ENCODE peak calls at places on chromosomes 11 and 22, in four cellular contexts. One of them, this sample, is unnamed.

GRCh38 chr22:45318558-45319318 is 9.0 kb downstream of the FAM118A start:
- DNase-seq in KG1: no peak
- DNase-seq in naive thymus-derived CD8-positive, alpha-beta T cell: peak
- DNase-seq in cardiac muscle cell: no peak
- DNase-seq in this sample: peak

GRCh38 chr11:134471341-134472187 is 59.5 kb upstream of the B3GAT1 start:
- DNase-seq in cardiac muscle cell: no peak
- DNase-seq in naive thymus-derived CD8-positive, alpha-beta T cell: no peak
- DNase-seq in KG1: no peak
- DNase-seq in this sample: no peak

GRCh38 chr11:118437046-118437735 is 899 bp downstream of the KMT2A start:
- DNase-seq in KG1: no peak
- DNase-seq in cardiac muscle cell: peak
- DNase-seq in naive thymus-derived CD8-positive, alpha-beta T cell: peak
- DNase-seq in this sample: peak

GRCh38 chr11:114098927-114099326 is 39.4 kb downstream of the ZBTB16 start:
- DNase-seq in cardiac muscle cell: no peak
- DNase-seq in naive thymus-derived CD8-positive, alpha-beta T cell: no peak
- DNase-seq in KG1: no peak
- DNase-seq in this sample: no peak

GRCh38 chr11:117328414-117329010 is 858 bp downstream of the CEP164 start:
- DNase-seq in KG1: no peak
- DNase-seq in naive thymus-derived CD8-positive, alpha-beta T cell: no peak
- DNase-seq in cardiac muscle cell: peak
- DNase-seq in this sample: no peak

GRCh38 chr11:21771097-21771496 is 421.8 kb upstream of the ANO5 start:
- DNase-seq in KG1: no peak
- DNase-seq in naive thymus-derived CD8-positive, alpha-beta T cell: no peak
- DNase-seq in cardiac muscle cell: no peak
- DNase-seq in this sample: no peak

GRCh38 chr11:35540526-35540925 is 15.1 kb upstream of the PAMR1 start:
- DNase-seq in cardiac muscle cell: no peak
- DNase-seq in KG1: no peak
- DNase-seq in naive thymus-derived CD8-positive, alpha-beta T cell: no peak
- DNase-seq in this sample: no peak

GRCh38 chr11:108880510-108880909 is 215.6 kb downstream of the DDX10 start:
- DNase-seq in cardiac muscle cell: no peak
- DNase-seq in KG1: no peak
- DNase-seq in naive thymus-derived CD8-positive, alpha-beta T cell: no peak
- DNase-seq in this sample: no peak

GRCh38 chr11:2422461-2423156 is 21.7 kb downstream of the TRPM5 start:
- DNase-seq in naive thymus-derived CD8-positive, alpha-beta T cell: no peak
- DNase-seq in cardiac muscle cell: no peak
- DNase-seq in KG1: no peak
- DNase-seq in this sample: no peak

GRCh38 chr11:1227551-1228182 is 4.8 kb downstream of the MUC5B start:
- DNase-seq in cardiac muscle cell: no peak
- DNase-seq in KG1: no peak
- DNase-seq in naive thymus-derived CD8-positive, alpha-beta T cell: peak
- DNase-seq in this sample: no peak

GRCh38 chr11:34052608-34053160 is 1.2 kb downstream of the CAPRIN1 start:
- DNase-seq in KG1: no peak
- DNase-seq in naive thymus-derived CD8-positive, alpha-beta T cell: no peak
- DNase-seq in cardiac muscle cell: peak
- DNase-seq in this sample: peak

GRCh38 chr22:22600862-22601261 is 41.8 kb upstream of the PRAME start:
- DNase-seq in naive thymus-derived CD8-positive, alpha-beta T cell: no peak
- DNase-seq in KG1: no peak
- DNase-seq in cardiac muscle cell: no peak
- DNase-seq in this sample: no peak

GRCh38 chr11:43736502-43737193 is 56.1 kb downstream of the HSD17B12 start:
- DNase-seq in naive thymus-derived CD8-positive, alpha-beta T cell: no peak
- DNase-seq in KG1: no peak
- DNase-seq in cardiac muscle cell: peak
- DNase-seq in this sample: no peak

GRCh38 chr22:41746563-41747400 is 47.5 kb downstream of the MEI1 start:
- DNase-seq in cardiac muscle cell: peak
- DNase-seq in naive thymus-derived CD8-positive, alpha-beta T cell: peak
- DNase-seq in KG1: peak
- DNase-seq in this sample: peak

GRCh38 chr22:46557736-46558480 is 20.5 kb upstream of the CELSR1 start:
- DNase-seq in naive thymus-derived CD8-positive, alpha-beta T cell: no peak
- DNase-seq in cardiac muscle cell: no peak
- DNase-seq in KG1: no peak
- DNase-seq in this sample: no peak

GRCh38 chr11:120139316-120140069 is 1.6 kb upstream of the TRIM29 start:
- DNase-seq in KG1: no peak
- DNase-seq in naive thymus-derived CD8-positive, alpha-beta T cell: no peak
- DNase-seq in cardiac muscle cell: no peak
- DNase-seq in this sample: no peak

GRCh38 chr22:29126670-29127069 is 53.8 kb downstream of the KREMEN1 start:
- DNase-seq in cardiac muscle cell: no peak
- DNase-seq in naive thymus-derived CD8-positive, alpha-beta T cell: no peak
- DNase-seq in KG1: no peak
- DNase-seq in this sample: no peak

GRCh38 chr22:48707749-48708557 is 1119.7 kb downstream of the BRD1 start:
- DNase-seq in KG1: no peak
- DNase-seq in cardiac muscle cell: no peak
- DNase-seq in naive thymus-derived CD8-positive, alpha-beta T cell: no peak
- DNase-seq in this sample: no peak

GRCh38 chr11:43788394-43788793 is 92.2 kb upstream of the ALKBH3 start:
- DNase-seq in naive thymus-derived CD8-positive, alpha-beta T cell: no peak
- DNase-seq in cardiac muscle cell: no peak
- DNase-seq in KG1: no peak
- DNase-seq in this sample: no peak

GRCh38 chr22:39962071-39962470 is 1.9 kb downstream of the TMA7B start:
- DNase-seq in cardiac muscle cell: no peak
- DNase-seq in naive thymus-derived CD8-positive, alpha-beta T cell: no peak
- DNase-seq in KG1: no peak
- DNase-seq in this sample: no peak

GRCh38 chr11:32939046-32939445 is 46.4 kb downstream of the QSER1 start:
- DNase-seq in naive thymus-derived CD8-positive, alpha-beta T cell: no peak
- DNase-seq in cardiac muscle cell: no peak
- DNase-seq in KG1: no peak
- DNase-seq in this sample: no peak

GRCh38 chr11:120747801-120748484 is 236.4 kb downstream of the GRIK4 start:
- DNase-seq in cardiac muscle cell: no peak
- DNase-seq in naive thymus-derived CD8-positive, alpha-beta T cell: no peak
- DNase-seq in KG1: no peak
- DNase-seq in this sample: no peak

GRCh38 chr11:86386791-86387190 is 12.1 kb downstream of the CCDC81 start:
- DNase-seq in naive thymus-derived CD8-positive, alpha-beta T cell: no peak
- DNase-seq in cardiac muscle cell: no peak
- DNase-seq in KG1: no peak
- DNase-seq in this sample: no peak

GRCh38 chr22:35556666-35557065 is 16.0 kb downstream of the RASD2 start:
- DNase-seq in KG1: no peak
- DNase-seq in naive thymus-derived CD8-positive, alpha-beta T cell: no peak
- DNase-seq in cardiac muscle cell: no peak
- DNase-seq in this sample: no peak

GRCh38 chr11:61688368-61689163 is 8.4 kb downstream of the DAGLA start:
- DNase-seq in KG1: no peak
- DNase-seq in naive thymus-derived CD8-positive, alpha-beta T cell: no peak
- DNase-seq in cardiac muscle cell: no peak
- DNase-seq in this sample: no peak

GRCh38 chr11:3380706-3381570 is 2.0 kb upstream of the ZNF195 start:
- DNase-seq in KG1: no peak
- DNase-seq in cardiac muscle cell: peak
- DNase-seq in naive thymus-derived CD8-positive, alpha-beta T cell: no peak
- DNase-seq in this sample: no peak

GRCh38 chr22:38422615-38423511 is 32.1 kb downstream of the KCNJ4 start:
- DNase-seq in naive thymus-derived CD8-positive, alpha-beta T cell: no peak
- DNase-seq in cardiac muscle cell: no peak
- DNase-seq in KG1: no peak
- DNase-seq in this sample: no peak

GRCh38 chr11:75352417-75353206 is 1.2 kb upstream of the ARRB1 start:
- DNase-seq in cardiac muscle cell: no peak
- DNase-seq in naive thymus-derived CD8-positive, alpha-beta T cell: peak
- DNase-seq in KG1: no peak
- DNase-seq in this sample: no peak

GRCh38 chr22:21802673-21803072 is 64.8 kb downstream of the MAPK1 start:
- DNase-seq in cardiac muscle cell: no peak
- DNase-seq in naive thymus-derived CD8-positive, alpha-beta T cell: no peak
- DNase-seq in KG1: no peak
- DNase-seq in this sample: no peak

GRCh38 chr11:113332638-113333329 is 18.4 kb downstream of the TTC12 start:
- DNase-seq in KG1: no peak
- DNase-seq in cardiac muscle cell: no peak
- DNase-seq in naive thymus-derived CD8-positive, alpha-beta T cell: no peak
- DNase-seq in this sample: no peak

GRCh38 chr11:33135216-33135615 is 26.1 kb downstream of the CSTF3 start:
- DNase-seq in naive thymus-derived CD8-positive, alpha-beta T cell: no peak
- DNase-seq in KG1: no peak
- DNase-seq in cardiac muscle cell: peak
- DNase-seq in this sample: no peak

GRCh38 chr11:93143186-93143585 is 54.6 kb downstream of the SLC36A4 start:
- DNase-seq in KG1: no peak
- DNase-seq in cardiac muscle cell: no peak
- DNase-seq in naive thymus-derived CD8-positive, alpha-beta T cell: no peak
- DNase-seq in this sample: no peak

GRCh38 chr22:19632671-19633148 is 81.6 kb upstream of the SEPTIN5 start:
- DNase-seq in cardiac muscle cell: no peak
- DNase-seq in KG1: no peak
- DNase-seq in naive thymus-derived CD8-positive, alpha-beta T cell: no peak
- DNase-seq in this sample: no peak

GRCh38 chr11:132728026-132728425 is 804.3 kb downstream of the OPCML start:
- DNase-seq in cardiac muscle cell: no peak
- DNase-seq in naive thymus-derived CD8-positive, alpha-beta T cell: no peak
- DNase-seq in KG1: no peak
- DNase-seq in this sample: no peak

GRCh38 chr22:44645531-44645930 is 56.5 kb upstream of the PRR5 start:
- DNase-seq in cardiac muscle cell: no peak
- DNase-seq in naive thymus-derived CD8-positive, alpha-beta T cell: no peak
- DNase-seq in KG1: no peak
- DNase-seq in this sample: no peak

GRCh38 chr11:111911563-111912401 is at the start of gene CRYAB:
- DNase-seq in KG1: no peak
- DNase-seq in naive thymus-derived CD8-positive, alpha-beta T cell: no peak
- DNase-seq in cardiac muscle cell: peak
- DNase-seq in this sample: no peak

GRCh38 chr11:81644239-81644840 is 1089.3 kb downstream of the FAM181B start:
- DNase-seq in cardiac muscle cell: peak
- DNase-seq in naive thymus-derived CD8-positive, alpha-beta T cell: no peak
- DNase-seq in KG1: peak
- DNase-seq in this sample: no peak

GRCh38 chr11:61871158-61871597 is 20.2 kb downstream of the FADS3 start:
- DNase-seq in cardiac muscle cell: peak
- DNase-seq in KG1: peak
- DNase-seq in naive thymus-derived CD8-positive, alpha-beta T cell: peak
- DNase-seq in this sample: peak

GRCh38 chr22:30054764-30055069 is 25.5 kb upstream of the HORMAD2 start:
- DNase-seq in naive thymus-derived CD8-positive, alpha-beta T cell: no peak
- DNase-seq in KG1: no peak
- DNase-seq in cardiac muscle cell: no peak
- DNase-seq in this sample: no peak

This sample was measured in CD4-positive, alpha-beta T cell.